ENCODE peak calls at places on chromosome 14, in seven cellular contexts. One of them, this sample, is unnamed.

GRCh38 chr14:34536951-34537676 is 2.4 kb downstream of the EAPP start:
- DNase-seq in CD8-positive, alpha-beta T cell: no peak
- DNase-seq in GM13977: no peak
- DNase-seq in uterus: no peak
- DNase-seq in upper lobe of right lung: peak; percentile 13
- DNase-seq in RWPE1: no peak
- DNase-seq in epithelial cell of esophagus: no peak
- DNase-seq in this sample: no peak

GRCh38 chr14:65224799-65225198 is 122.5 kb upstream of the MAX start:
- DNase-seq in upper lobe of right lung: no peak
- DNase-seq in epithelial cell of esophagus: no peak
- DNase-seq in GM13977: no peak
- DNase-seq in RWPE1: no peak
- DNase-seq in CD8-positive, alpha-beta T cell: no peak
- DNase-seq in uterus: no peak
- DNase-seq in this sample: no peak

GRCh38 chr14:34347683-34348082 is 114.4 kb downstream of the SPTSSA start:
- DNase-seq in RWPE1: no peak
- DNase-seq in upper lobe of right lung: no peak
- DNase-seq in epithelial cell of esophagus: no peak
- DNase-seq in uterus: no peak
- DNase-seq in CD8-positive, alpha-beta T cell: no peak
- DNase-seq in GM13977: peak; percentile 34
- DNase-seq in this sample: no peak

GRCh38 chr14:63852271-63852816 is 460 bp upstream of the SYNE2 start:
- DNase-seq in RWPE1: no peak
- DNase-seq in upper lobe of right lung: no peak
- DNase-seq in epithelial cell of esophagus: peak; percentile 27
- DNase-seq in CD8-positive, alpha-beta T cell: no peak
- DNase-seq in GM13977: peak; percentile 28
- DNase-seq in uterus: no peak
- DNase-seq in this sample: no peak

GRCh38 chr14:70666364-70666691 is 24.6 kb downstream of the TTC9 start:
- DNase-seq in uterus: no peak
- DNase-seq in upper lobe of right lung: no peak
- DNase-seq in CD8-positive, alpha-beta T cell: no peak
- DNase-seq in epithelial cell of esophagus: no peak
- DNase-seq in RWPE1: no peak
- DNase-seq in GM13977: no peak
- DNase-seq in this sample: no peak

GRCh38 chr14:91919814-91920213 is 27.7 kb downstream of the FBLN5 start:
- DNase-seq in CD8-positive, alpha-beta T cell: no peak
- DNase-seq in GM13977: no peak
- DNase-seq in uterus: no peak
- DNase-seq in RWPE1: no peak
- DNase-seq in upper lobe of right lung: no peak
- DNase-seq in epithelial cell of esophagus: no peak
- DNase-seq in this sample: no peak

GRCh38 chr14:53640695-53641094 is 315.9 kb downstream of the BMP4 start:
- DNase-seq in uterus: no peak
- DNase-seq in CD8-positive, alpha-beta T cell: no peak
- DNase-seq in RWPE1: no peak
- DNase-seq in upper lobe of right lung: no peak
- DNase-seq in epithelial cell of esophagus: no peak
- DNase-seq in GM13977: no peak
- DNase-seq in this sample: no peak

GRCh38 chr14:63840981-63841380 is 11.8 kb upstream of the SYNE2 start:
- DNase-seq in epithelial cell of esophagus: peak; percentile 32
- DNase-seq in uterus: no peak
- DNase-seq in CD8-positive, alpha-beta T cell: peak; percentile 78
- DNase-seq in GM13977: no peak
- DNase-seq in upper lobe of right lung: peak; percentile 72
- DNase-seq in RWPE1: no peak
- DNase-seq in this sample: no peak

GRCh38 chr14:34049769-34050168 is 98.9 kb upstream of the EGLN3 start:
- DNase-seq in uterus: no peak
- DNase-seq in CD8-positive, alpha-beta T cell: no peak
- DNase-seq in upper lobe of right lung: no peak
- DNase-seq in RWPE1: no peak
- DNase-seq in GM13977: no peak
- DNase-seq in epithelial cell of esophagus: no peak
- DNase-seq in this sample: no peak

GRCh38 chr14:41285193-41285748 is 321.4 kb upstream of the LRFN5 start:
- DNase-seq in RWPE1: peak; percentile 1
- DNase-seq in GM13977: no peak
- DNase-seq in uterus: no peak
- DNase-seq in CD8-positive, alpha-beta T cell: no peak
- DNase-seq in upper lobe of right lung: no peak
- DNase-seq in epithelial cell of esophagus: peak; percentile 56
- DNase-seq in this sample: peak; percentile 35

GRCh38 chr14:89708982-89709381 is 245.5 kb downstream of the EFCAB11 start:
- DNase-seq in epithelial cell of esophagus: no peak
- DNase-seq in uterus: no peak
- DNase-seq in GM13977: no peak
- DNase-seq in RWPE1: no peak
- DNase-seq in upper lobe of right lung: no peak
- DNase-seq in CD8-positive, alpha-beta T cell: no peak
- DNase-seq in this sample: no peak

GRCh38 chr14:69358233-69358963 is 39.7 kb downstream of the ERH start:
- DNase-seq in upper lobe of right lung: no peak
- DNase-seq in GM13977: no peak
- DNase-seq in RWPE1: no peak
- DNase-seq in uterus: no peak
- DNase-seq in CD8-positive, alpha-beta T cell: no peak
- DNase-seq in epithelial cell of esophagus: no peak
- DNase-seq in this sample: no peak

GRCh38 chr14:20482382-20482781 is 13.2 kb downstream of the PNP start:
- DNase-seq in CD8-positive, alpha-beta T cell: no peak
- DNase-seq in uterus: no peak
- DNase-seq in RWPE1: no peak
- DNase-seq in upper lobe of right lung: no peak
- DNase-seq in epithelial cell of esophagus: no peak
- DNase-seq in GM13977: no peak
- DNase-seq in this sample: no peak

GRCh38 chr14:96125536-96125935 is 79.1 kb upstream of the BDKRB2 start:
- DNase-seq in epithelial cell of esophagus: no peak
- DNase-seq in uterus: no peak
- DNase-seq in GM13977: no peak
- DNase-seq in upper lobe of right lung: no peak
- DNase-seq in RWPE1: no peak
- DNase-seq in CD8-positive, alpha-beta T cell: no peak
- DNase-seq in this sample: no peak

GRCh38 chr14:21405097-21405496 is 21.3 kb upstream of the SUPT16H start:
- DNase-seq in upper lobe of right lung: no peak
- DNase-seq in CD8-positive, alpha-beta T cell: no peak
- DNase-seq in GM13977: no peak
- DNase-seq in epithelial cell of esophagus: peak; percentile 39
- DNase-seq in RWPE1: no peak
- DNase-seq in uterus: no peak
- DNase-seq in this sample: no peak

GRCh38 chr14:71181215-71182003 is 274.1 kb downstream of the PCNX1 start:
- DNase-seq in epithelial cell of esophagus: peak; percentile 51
- DNase-seq in upper lobe of right lung: no peak
- DNase-seq in uterus: no peak
- DNase-seq in RWPE1: no peak
- DNase-seq in CD8-positive, alpha-beta T cell: no peak
- DNase-seq in GM13977: no peak
- DNase-seq in this sample: no peak

GRCh38 chr14:46197856-46198255 is 453.7 kb downstream of the RPL10L start:
- DNase-seq in epithelial cell of esophagus: no peak
- DNase-seq in upper lobe of right lung: no peak
- DNase-seq in CD8-positive, alpha-beta T cell: no peak
- DNase-seq in RWPE1: no peak
- DNase-seq in uterus: no peak
- DNase-seq in GM13977: no peak
- DNase-seq in this sample: no peak

GRCh38 chr14:76271371-76271770 is 104.6 kb upstream of the ESRRB start:
- DNase-seq in upper lobe of right lung: no peak
- DNase-seq in CD8-positive, alpha-beta T cell: no peak
- DNase-seq in uterus: no peak
- DNase-seq in epithelial cell of esophagus: no peak
- DNase-seq in GM13977: no peak
- DNase-seq in RWPE1: no peak
- DNase-seq in this sample: no peak

GRCh38 chr14:77122555-77123125 is 19.0 kb downstream of the ZDHHC22 start:
- DNase-seq in RWPE1: no peak
- DNase-seq in uterus: no peak
- DNase-seq in upper lobe of right lung: no peak
- DNase-seq in epithelial cell of esophagus: no peak
- DNase-seq in GM13977: no peak
- DNase-seq in CD8-positive, alpha-beta T cell: no peak
- DNase-seq in this sample: no peak

GRCh38 chr14:58107947-58108552 is 44.0 kb downstream of the ARMH4 start:
- DNase-seq in GM13977: peak; percentile 54
- DNase-seq in epithelial cell of esophagus: peak; percentile 70
- DNase-seq in CD8-positive, alpha-beta T cell: peak; percentile 23
- DNase-seq in upper lobe of right lung: no peak
- DNase-seq in RWPE1: peak; percentile 42
- DNase-seq in uterus: peak; percentile 57
- DNase-seq in this sample: no peak

GRCh38 chr14:77319416-77319815 is 1.3 kb downstream of the POMT2 start:
- DNase-seq in GM13977: no peak
- DNase-seq in epithelial cell of esophagus: no peak
- DNase-seq in uterus: no peak
- DNase-seq in RWPE1: no peak
- DNase-seq in CD8-positive, alpha-beta T cell: no peak
- DNase-seq in upper lobe of right lung: no peak
- DNase-seq in this sample: no peak

GRCh38 chr14:90606434-90606833 is 209.6 kb downstream of the CALM1 start:
- DNase-seq in epithelial cell of esophagus: no peak
- DNase-seq in upper lobe of right lung: no peak
- DNase-seq in RWPE1: no peak
- DNase-seq in uterus: no peak
- DNase-seq in CD8-positive, alpha-beta T cell: no peak
- DNase-seq in GM13977: no peak
- DNase-seq in this sample: no peak

GRCh38 chr14:23114669-23115491 is 4.2 kb downstream of the CEBPE start:
- DNase-seq in upper lobe of right lung: no peak
- DNase-seq in GM13977: no peak
- DNase-seq in uterus: no peak
- DNase-seq in RWPE1: peak; percentile 94
- DNase-seq in epithelial cell of esophagus: peak; percentile 94
- DNase-seq in CD8-positive, alpha-beta T cell: no peak
- DNase-seq in this sample: no peak
- TF ChIP-seq CTCF in upper lobe of right lung: no peak
- TF ChIP-seq CTCF in GM13977: no peak
- TF ChIP-seq CTCF in uterus: no peak
- TF ChIP-seq CTCF in RWPE1: no peak
- TF ChIP-seq CTCF in epithelial cell of esophagus: no peak
- TF ChIP-seq CTCF in CD8-positive, alpha-beta T cell: no peak
- TF ChIP-seq CTCF in this sample: no peak

GRCh38 chr14:95045255-95045701 is 112.1 kb downstream of the DICER1 start:
- DNase-seq in GM13977: no peak
- DNase-seq in uterus: no peak
- DNase-seq in upper lobe of right lung: peak; percentile 34
- DNase-seq in RWPE1: no peak
- DNase-seq in CD8-positive, alpha-beta T cell: no peak
- DNase-seq in epithelial cell of esophagus: no peak
- DNase-seq in this sample: no peak

GRCh38 chr14:95043732-95044462 is 113.4 kb downstream of the DICER1 start:
- DNase-seq in CD8-positive, alpha-beta T cell: no peak
- DNase-seq in upper lobe of right lung: peak; percentile 37
- DNase-seq in GM13977: no peak
- DNase-seq in epithelial cell of esophagus: no peak
- DNase-seq in uterus: no peak
- DNase-seq in RWPE1: no peak
- DNase-seq in this sample: no peak

GRCh38 chr14:95045836-95046430 is 111.4 kb downstream of the DICER1 start:
- DNase-seq in upper lobe of right lung: peak; percentile 38
- DNase-seq in RWPE1: no peak
- DNase-seq in uterus: no peak
- DNase-seq in epithelial cell of esophagus: no peak
- DNase-seq in GM13977: no peak
- DNase-seq in CD8-positive, alpha-beta T cell: no peak
- DNase-seq in this sample: no peak

GRCh38 chr14:95043314-95043713 is 114.0 kb downstream of the DICER1 start:
- DNase-seq in uterus: no peak
- DNase-seq in CD8-positive, alpha-beta T cell: no peak
- DNase-seq in RWPE1: no peak
- DNase-seq in epithelial cell of esophagus: no peak
- DNase-seq in GM13977: no peak
- DNase-seq in upper lobe of right lung: peak; percentile 40
- DNase-seq in this sample: no peak

GRCh38 chr14:95044463-95045254 is 112.7 kb downstream of the DICER1 start:
- DNase-seq in CD8-positive, alpha-beta T cell: no peak
- DNase-seq in RWPE1: no peak
- DNase-seq in upper lobe of right lung: peak; percentile 54
- DNase-seq in epithelial cell of esophagus: no peak
- DNase-seq in GM13977: no peak
- DNase-seq in uterus: no peak
- DNase-seq in this sample: no peak
- TF ChIP-seq CTCF in CD8-positive, alpha-beta T cell: no peak
- TF ChIP-seq CTCF in RWPE1: no peak
- TF ChIP-seq CTCF in upper lobe of right lung: no peak
- TF ChIP-seq CTCF in epithelial cell of esophagus: no peak
- TF ChIP-seq CTCF in GM13977: no peak
- TF ChIP-seq CTCF in uterus: no peak
- TF ChIP-seq CTCF in this sample: no peak

GRCh38 chr14:74503256-74503972 is 9.8 kb downstream of the ISCA2 start:
- DNase-seq in upper lobe of right lung: no peak
- DNase-seq in uterus: no peak
- DNase-seq in RWPE1: no peak
- DNase-seq in GM13977: no peak
- DNase-seq in epithelial cell of esophagus: no peak
- DNase-seq in CD8-positive, alpha-beta T cell: no peak
- DNase-seq in this sample: no peak

GRCh38 chr14:74501691-74502090 is 8.1 kb downstream of the ISCA2 start:
- DNase-seq in epithelial cell of esophagus: no peak
- DNase-seq in upper lobe of right lung: no peak
- DNase-seq in GM13977: no peak
- DNase-seq in RWPE1: no peak
- DNase-seq in CD8-positive, alpha-beta T cell: no peak
- DNase-seq in uterus: no peak
- DNase-seq in this sample: no peak

GRCh38 chr14:74503973-74504335 is 10.4 kb downstream of the ISCA2 start:
- DNase-seq in RWPE1: no peak
- DNase-seq in CD8-positive, alpha-beta T cell: no peak
- DNase-seq in GM13977: no peak
- DNase-seq in epithelial cell of esophagus: no peak
- DNase-seq in uterus: no peak
- DNase-seq in upper lobe of right lung: no peak
- DNase-seq in this sample: no peak

GRCh38 chr14:74501135-74501614 is 7.6 kb downstream of the ISCA2 start:
- DNase-seq in RWPE1: no peak
- DNase-seq in GM13977: no peak
- DNase-seq in CD8-positive, alpha-beta T cell: no peak
- DNase-seq in epithelial cell of esophagus: peak; percentile 75
- DNase-seq in upper lobe of right lung: peak; percentile 87
- DNase-seq in uterus: peak; percentile 92
- DNase-seq in this sample: no peak

GRCh38 chr14:74502236-74503019 is 8.9 kb downstream of the ISCA2 start:
- DNase-seq in CD8-positive, alpha-beta T cell: no peak
- DNase-seq in epithelial cell of esophagus: peak; percentile 65
- DNase-seq in upper lobe of right lung: no peak
- DNase-seq in uterus: no peak
- DNase-seq in GM13977: peak; percentile 57
- DNase-seq in RWPE1: no peak
- DNase-seq in this sample: no peak
- TF ChIP-seq CTCF in CD8-positive, alpha-beta T cell: no peak
- TF ChIP-seq CTCF in epithelial cell of esophagus: peak; percentile 77
- TF ChIP-seq CTCF in upper lobe of right lung: peak; percentile 38
- TF ChIP-seq CTCF in uterus: peak; percentile 27
- TF ChIP-seq CTCF in GM13977: peak; percentile 60
- TF ChIP-seq CTCF in RWPE1: peak; percentile 53
- TF ChIP-seq CTCF in this sample: peak; percentile 66

GRCh38 chr14:105481886-105482454 is 4.7 kb upstream of the CRIP1 start:
- DNase-seq in GM13977: peak; percentile 97
- DNase-seq in uterus: peak; percentile 94
- DNase-seq in RWPE1: peak; percentile 93
- DNase-seq in upper lobe of right lung: peak; percentile 95
- DNase-seq in epithelial cell of esophagus: peak; percentile 97
- DNase-seq in CD8-positive, alpha-beta T cell: peak; percentile 98
- DNase-seq in this sample: peak; percentile 49
- TF ChIP-seq CTCF in GM13977: peak; percentile 16
- TF ChIP-seq CTCF in uterus: no peak
- TF ChIP-seq CTCF in RWPE1: no peak
- TF ChIP-seq CTCF in upper lobe of right lung: no peak
- TF ChIP-seq CTCF in epithelial cell of esophagus: peak; percentile 21
- TF ChIP-seq CTCF in CD8-positive, alpha-beta T cell: no peak
- TF ChIP-seq CTCF in this sample: peak; percentile 12

This sample was measured in progenitor cell of endocrine pancreas.